ENCODE peak calls at places on chromosomes 7 and 10, in ten cellular contexts. X is heart right ventricle, G is H9, P is A549, K is GM12878, R is bronchial epithelial cell, E is H1, A is B cell, T is choroid plexus epithelial cell, D is endothelial cell. Y is an unnamed sample.

GRCh38 chr7:24316340-24316739 is 32.4 kb downstream of the NPY start:
- DNase-seq in A (no peak), G (no peak), E (no peak), K (no peak), X (no peak), R (no peak), D (no peak), P (no peak), T (no peak), Y (no peak)

GRCh38 chr7:142954680-142955268 is 7.4 kb downstream of the KEL start:
- DNase-seq in K (no peak), X (no peak), R (no peak), T (no peak), D (no peak), E (no peak), A (no peak), P (no peak), G (no peak), Y (no peak)

GRCh38 chr10:119659951-119660350 is 8.8 kb downstream of the BAG3 start:
- DNase-seq in T (peak), D (no peak), A (no peak), R (no peak), P (no peak), E (no peak), K (no peak), G (no peak), X (no peak), Y (no peak)

GRCh38 chr7:96135241-96135640 is 186.7 kb downstream of the SLC25A13 start:
- DNase-seq in R (peak), D (no peak), P (no peak), T (no peak), A (no peak), K (no peak), X (no peak), E (no peak), G (no peak), Y (no peak)

GRCh38 chr7:115477193-115477651 is 553.3 kb downstream of the TFEC start:
- DNase-seq in R (no peak), K (no peak), A (no peak), T (peak), G (peak), P (no peak), D (peak), E (no peak), X (peak), Y (peak)

GRCh38 chr7:30771859-30772429 is 727 bp downstream of the MINDY4 start:
- DNase-seq in D (peak), T (no peak), R (no peak), K (no peak), E (no peak), A (peak), G (no peak), X (no peak), P (no peak), Y (no peak)

GRCh38 chr10:101136007-101136707 is 5.1 kb downstream of the TLX1 start:
- DNase-seq in G (peak), X (no peak), T (no peak), A (no peak), D (no peak), E (no peak), R (no peak), P (no peak), K (no peak), Y (peak)

GRCh38 chr10:17586741-17587720 is 30.1 kb downstream of the HACD1 start:
- DNase-seq in P (no peak), G (no peak), E (no peak), X (no peak), K (no peak), A (no peak), T (peak), R (peak), D (no peak), Y (no peak)

GRCh38 chr10:17474595-17474994 is 20.2 kb upstream of the ST8SIA6 start:
- DNase-seq in P (peak), X (no peak), G (no peak), R (peak), D (no peak), A (no peak), E (no peak), K (no peak), T (peak), Y (no peak)

DNA sequence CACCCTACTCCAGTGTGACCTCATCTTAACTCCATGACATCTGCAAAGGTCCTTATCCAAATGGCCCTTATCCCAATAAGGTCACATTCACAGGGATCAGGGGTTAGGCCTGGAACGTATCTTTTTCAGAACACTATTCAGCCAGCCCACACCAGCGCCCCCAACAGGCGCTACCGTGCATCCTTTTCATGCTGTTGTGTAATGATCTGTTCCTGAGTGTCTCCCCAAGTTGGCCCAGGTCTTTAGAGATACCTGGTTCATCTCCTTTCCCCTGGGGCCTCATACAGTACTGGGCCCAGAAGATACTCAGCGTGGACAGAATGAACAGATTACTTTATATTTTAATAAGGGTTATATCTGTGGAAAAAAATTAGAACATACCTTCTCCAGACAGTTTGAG is 132.6 kb upstream of the ADAM12 start:
- DNase-seq in P (no peak), G (no peak), X (no peak), D (no peak), R (no peak), A (no peak), K (no peak), T (no peak), E (no peak), Y (no peak)
- TF ChIP-seq CTCF in P (peak), G (peak), X (no peak), D (no peak), R (no peak), A (no peak), K (no peak), T (peak), E (no peak), Y (no peak)

DNA sequence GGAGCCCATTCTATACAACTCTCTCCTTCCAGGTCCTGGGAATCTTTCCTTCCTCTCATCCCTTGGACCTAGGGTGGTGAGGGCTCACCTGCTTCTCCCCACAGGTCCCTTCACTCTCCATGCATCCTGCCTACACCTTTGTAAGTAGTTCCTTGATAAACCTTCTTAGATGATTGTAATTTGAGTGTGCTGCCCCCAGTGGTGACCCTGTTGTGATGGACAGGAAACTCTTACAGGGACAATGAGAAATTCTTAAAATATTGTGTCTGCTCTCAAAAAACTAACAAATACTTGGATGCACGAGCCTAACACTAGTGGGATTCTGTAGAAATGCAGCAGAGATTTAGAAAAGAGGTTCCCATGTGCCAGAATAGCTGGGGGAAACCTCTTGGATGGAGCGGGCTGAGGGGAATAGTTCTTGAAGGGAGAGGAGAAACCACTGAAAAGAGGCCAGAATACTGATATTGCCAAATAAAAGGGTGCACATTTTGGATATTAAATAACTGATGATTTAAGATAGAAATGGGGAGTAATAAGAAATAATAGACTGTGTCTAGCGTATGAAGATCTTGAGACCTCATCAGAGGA is 6.7 kb upstream of the PAXIP1 start:
- DNase-seq in R (peak), T (peak), X (no peak), E (no peak), K (no peak), P (peak), G (peak), D (no peak), A (no peak), Y (no peak)
- TF ChIP-seq CTCF in R (peak), T (peak), X (peak), E (no peak), K (peak), P (peak), G (peak), D (peak), A (peak), Y (peak)

DNA sequence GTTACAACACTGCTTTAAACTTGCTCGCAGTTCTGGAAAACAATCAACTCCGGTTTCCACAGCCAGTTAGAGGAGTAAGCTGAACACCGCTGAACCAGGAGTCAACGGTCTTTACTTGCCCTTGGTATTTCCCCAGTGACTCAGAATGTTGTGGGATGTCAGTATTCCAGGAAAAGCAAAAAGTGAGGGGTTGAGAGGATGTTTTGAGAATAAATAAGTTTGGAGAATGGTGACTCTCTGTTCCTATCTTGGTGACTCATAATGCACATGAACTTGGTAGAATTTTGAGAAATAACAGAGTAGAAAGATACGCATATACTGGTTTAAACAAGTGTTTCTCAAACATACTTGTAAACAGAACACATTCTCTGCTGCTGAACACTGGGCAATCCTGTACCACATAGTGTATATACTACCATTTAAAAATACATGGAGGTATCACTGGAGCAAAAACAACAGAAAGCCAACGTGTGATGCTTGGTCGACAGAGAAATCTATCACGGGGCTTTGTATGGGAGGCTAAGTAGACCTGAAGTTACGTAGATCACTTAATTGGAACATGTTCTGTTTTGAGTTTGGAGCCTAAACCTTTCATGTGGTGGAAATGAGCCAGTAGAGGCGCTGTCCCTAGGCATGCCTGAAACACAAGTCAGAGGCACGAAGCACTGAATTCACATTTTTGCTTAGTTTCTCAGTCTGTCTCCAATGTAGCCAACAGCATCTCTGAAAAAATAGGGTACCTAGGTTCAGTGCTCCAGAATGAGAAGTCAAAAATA is 534.3 kb downstream of the PARD3 start:
- DNase-seq in T (peak), X (no peak), E (no peak), K (no peak), G (peak), R (peak), A (no peak), D (no peak), P (peak), Y (no peak)
- TF ChIP-seq CTCF in T (peak), X (no peak), E (peak), K (no peak), G (peak), R (peak), A (no peak), D (no peak), P (peak), Y (no peak)

DNA sequence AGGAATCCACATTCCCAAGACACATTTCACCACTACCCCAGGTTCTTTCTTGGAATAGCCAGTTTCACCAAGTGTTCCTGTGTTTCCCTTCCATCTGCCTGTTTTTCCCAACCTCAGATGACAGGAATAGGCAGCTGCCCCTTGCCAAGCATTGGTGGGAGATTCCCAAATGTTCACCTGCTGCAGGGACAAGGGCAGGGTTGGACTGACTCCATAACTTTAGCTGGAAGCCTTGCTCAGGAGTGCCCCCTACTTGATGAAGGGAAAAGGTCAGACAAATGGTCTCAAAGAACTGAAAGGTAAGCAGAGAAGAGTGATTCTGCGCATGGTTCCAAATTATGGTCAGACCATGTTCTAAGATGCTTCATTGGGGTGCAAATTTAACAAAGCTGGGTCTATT is 45.1 kb upstream of the LYZL1 start:
- DNase-seq in K (no peak), X (no peak), P (peak), G (peak), D (no peak), E (no peak), R (peak), A (no peak), T (no peak), Y (no peak)
- TF ChIP-seq CTCF in K (peak), X (peak), P (peak), G (peak), D (peak), E (peak), R (peak), A (no peak), T (peak), Y (peak)